ENCODE peak calls at places on chromosome 16, in eight cellular contexts. Q is bronchial epithelial cell; M is trophoblast cell; L is CD8-positive, alpha-beta T cell; E is HTR-8/SVneo; T is activated CD4-positive, alpha-beta T cell treated with anti-CD3 and anti-CD28 coated beads, Interleukin-2, amount 10 ng/mL, durations not matched to agents 24 days and 14 days; Z is type B pancreatic cell; X is HFF-Myc. C is an unnamed sample.

GRCh38 chr16:63187638-63188037 is 1151.4 kb upstream of the CDH8 start:
- DNase-seq in Q (no peak), M (no peak), L (no peak), E (no peak), T (no peak), Z (no peak), X (no peak), C (no peak)

GRCh38 chr16:66359811-66360608 is 6.5 kb upstream of the CDH5 start:
- DNase-seq in Q (peak), M (no peak), L (no peak), E (no peak), T (no peak), Z (no peak), X (no peak), C (no peak)

GRCh38 chr16:2142942-2143868 is 5.2 kb upstream of the RAB26 start:
- DNase-seq in Q (peak), M (peak), L (no peak), E (no peak), T (no peak), Z (no peak), X (no peak), C (no peak)

GRCh38 chr16:71367243-71367976 is 8.9 kb downstream of the CALB2 start:
- DNase-seq in Q (peak), M (peak), L (no peak), E (peak), T (peak), Z (no peak), X (no peak), C (peak)

GRCh38 chr16:89001117-89002027 is 24.4 kb upstream of the CBFA2T3 start:
- DNase-seq in Q (no peak), M (no peak), L (no peak), E (peak), T (no peak), Z (no peak), X (no peak), C (peak)

GRCh38 chr16:46573008-46573833 is 48.0 kb downstream of the SHCBP1 start:
- DNase-seq in Q (peak), M (peak), L (no peak), E (peak), T (no peak), Z (no peak), X (peak), C (peak)

GRCh38 chr16:69327585-69328310 is 2.6 kb downstream of the PDF start:
- DNase-seq in Q (no peak), M (no peak), L (no peak), E (no peak), T (no peak), Z (no peak), X (no peak), C (no peak)

GRCh38 chr16:85437161-85438052 is 175.7 kb upstream of the GSE1 start:
- DNase-seq in Q (peak), M (no peak), L (no peak), E (no peak), T (no peak), Z (no peak), X (no peak), C (no peak)

C was measured in ecto neural progenitor cell.